ENCODE peak calls at places on chromosomes 12 and 14, in four cellular contexts. E is MCF 10A, F is OCI-LY7, B is GM12865. L is an unnamed sample.

GRCh38 chr12:67593041-67593870 is 55.3 kb upstream of the DYRK2 start:
- DNase-seq in E (peak; percentile 53), F (no peak), B (no peak), L (no peak)

GRCh38 chr14:33685026-33685425 is 265.8 kb downstream of the EGLN3 start:
- DNase-seq in B (no peak), E (no peak), F (no peak), L (no peak)

GRCh38 chr14:31950760-31951637 is 126.1 kb upstream of the ARHGAP5 start:
- DNase-seq in E (peak; percentile 67), B (no peak), F (no peak), L (peak; percentile 20)

GRCh38 chr12:2627343-2628191 is 167.2 kb upstream of the FKBP4 start:
- DNase-seq in E (peak; percentile 8), F (peak; percentile 29), B (no peak), L (no peak)

GRCh38 chr12:106901276-106901675 is 54.4 kb upstream of the TMEM263 start:
- DNase-seq in E (no peak), F (no peak), B (no peak), L (no peak)

GRCh38 chr12:46916796-46917419 is 91.1 kb upstream of the SLC38A4 start:
- DNase-seq in F (no peak), E (no peak), B (no peak), L (no peak)

GRCh38 chr14:104600141-104600643 is 4.4 kb downstream of the TMEM179 start:
- DNase-seq in F (no peak), B (no peak), E (no peak), L (no peak)

GRCh38 chr14:68789798-68790655 is 2.8 kb downstream of the ZFP36L1 start:
- DNase-seq in E (peak; percentile 15), F (no peak), B (no peak), L (peak; percentile 23)

GRCh38 chr12:953776-954175 is 4.3 kb upstream of the RAD52 start:
- DNase-seq in E (peak; percentile 52), F (no peak), B (no peak), L (no peak)

GRCh38 chr12:65670775-65671174 is 153.5 kb upstream of the HMGA2 start:
- DNase-seq in B (no peak), E (peak; percentile 90), F (no peak), L (no peak)

GRCh38 chr14:77036484-77037337 is 8.2 kb upstream of the IRF2BPL start:
- DNase-seq in E (no peak), B (peak; percentile 77), F (peak; percentile 64), L (no peak)

GRCh38 chr14:95183082-95183481 is 25.8 kb upstream of the DICER1 start:
- DNase-seq in B (no peak), E (no peak), F (no peak), L (no peak)

GRCh38 chr12:113684053-113684907 is 212.6 kb upstream of the LHX5 start:
- DNase-seq in B (no peak), E (no peak), F (no peak), L (peak; percentile 9)

GRCh38 chr14:65788876-65789859 is 376.6 kb downstream of the FUT8 start:
- DNase-seq in F (no peak), E (no peak), B (no peak), L (no peak)

DNA sequence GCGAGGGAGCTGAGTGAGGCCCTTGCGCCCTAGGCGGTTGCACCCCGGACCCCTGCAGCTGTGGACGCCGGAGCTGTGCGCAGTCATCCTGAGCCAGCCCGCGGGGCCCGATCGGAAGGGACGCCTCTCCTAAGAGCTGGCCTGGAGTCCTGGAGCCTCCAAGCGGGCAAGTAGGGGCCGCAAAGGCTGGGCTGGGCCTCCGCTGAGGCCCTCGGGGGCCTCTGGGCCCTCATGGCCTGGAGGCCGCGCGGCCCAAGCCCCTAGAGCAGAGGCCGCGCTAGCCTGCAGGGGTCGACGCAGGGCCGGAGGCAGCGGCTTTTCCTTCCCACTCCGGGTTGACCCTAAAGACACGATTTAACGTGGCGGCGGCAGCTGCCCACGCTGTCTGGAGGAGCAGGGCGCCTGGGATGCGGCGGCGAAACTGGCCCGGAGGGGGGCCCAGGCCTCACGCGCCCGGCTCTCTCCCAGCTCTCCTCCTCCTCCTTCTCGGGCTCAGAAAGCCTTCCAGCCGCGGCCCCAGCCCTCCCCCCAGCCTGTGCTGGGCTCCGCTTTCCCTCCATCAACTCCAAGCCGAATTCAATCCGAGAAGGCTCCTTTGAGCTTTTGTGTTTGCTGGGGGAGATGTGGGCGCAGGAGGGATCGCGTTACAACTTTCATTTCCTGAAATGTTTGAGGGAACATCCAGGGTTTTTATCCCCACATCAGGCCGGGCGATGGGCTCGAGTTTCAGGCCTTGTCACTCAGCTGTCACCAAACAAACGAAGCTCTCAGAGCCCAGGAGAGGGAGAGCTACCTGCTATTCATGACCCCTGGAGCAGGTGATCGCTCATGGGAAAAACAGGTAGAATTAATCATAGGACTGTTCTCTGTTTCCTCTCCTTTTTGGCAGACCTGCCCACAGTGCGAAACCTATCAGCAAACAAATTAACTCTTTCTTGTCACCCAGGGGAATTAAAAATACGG is 11.5 kb downstream of the SIX1 start:
- DNase-seq in E (no peak), F (no peak), B (no peak), L (no peak)
- TF ChIP-seq CTCF in E (no peak), F (no peak), B (no peak), L (no peak)

GRCh38 chr14:52692248-52692962 is 3.0 kb downstream of the ERO1A start:
- DNase-seq in B (no peak), E (peak; percentile 55), F (peak; percentile 11), L (no peak)

GRCh38 chr14:52693532-52693931 is 1.8 kb downstream of the ERO1A start:
- DNase-seq in B (no peak), F (no peak), E (no peak), L (no peak)

GRCh38 chr14:52693004-52693403 is 2.4 kb downstream of the ERO1A start:
- DNase-seq in B (no peak), E (no peak), F (no peak), L (no peak)

GRCh38 chr14:52695481-52696091 is at the start of gene ERO1A:
- DNase-seq in E (peak; percentile 84), B (peak; percentile 83), F (peak; percentile 76), L (peak; percentile 61)

DNA sequence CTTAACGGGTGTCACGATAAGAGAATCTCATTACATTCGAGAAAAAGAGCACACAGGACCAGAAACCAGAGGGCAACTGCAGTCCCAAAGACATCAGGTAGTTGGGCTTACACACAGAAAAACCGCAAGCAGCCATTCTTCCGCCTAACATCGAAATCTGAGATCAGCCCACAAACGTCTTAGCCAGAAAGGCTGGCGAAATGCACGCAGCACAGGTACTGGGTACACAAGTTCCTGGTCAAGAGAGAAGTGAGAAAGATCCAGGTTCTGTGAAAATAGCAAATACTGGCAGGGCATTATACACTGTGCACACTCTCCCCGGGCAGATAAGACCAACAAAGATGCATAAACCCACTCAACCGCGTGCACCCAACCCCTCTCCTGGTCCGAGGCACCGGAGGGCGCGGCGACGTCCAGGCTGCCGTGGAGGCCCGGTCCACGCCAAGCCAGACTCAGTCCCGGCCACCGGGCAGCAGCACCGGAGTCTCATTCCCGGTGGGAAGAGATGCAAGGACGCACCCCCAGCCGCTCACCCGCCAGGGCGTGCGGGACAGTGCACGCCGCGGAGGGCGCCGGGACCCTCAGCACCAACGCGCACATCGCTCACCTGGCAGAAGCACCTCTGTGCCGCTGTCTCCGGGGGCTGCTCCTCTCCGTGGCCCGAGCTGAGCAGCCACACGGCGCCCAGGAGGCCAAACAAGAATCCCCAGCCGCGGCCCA is 437 bp downstream of the ERO1A start:
- DNase-seq in E (peak; percentile 72), B (peak; percentile 88), F (peak; percentile 84), L (no peak)
- TF ChIP-seq CTCF in E (no peak), B (no peak), F (no peak), L (no peak)

GRCh38 chr14:103543140-103543539 is 14.1 kb downstream of the TRMT61A start:
- DNase-seq in F (no peak), E (no peak), B (no peak), L (no peak)

GRCh38 chr14:103541494-103541943 is 12.5 kb downstream of the TRMT61A start:
- DNase-seq in F (no peak), E (no peak), B (no peak), L (no peak)

GRCh38 chr14:103540816-103541493 is 12.0 kb downstream of the TRMT61A start:
- DNase-seq in B (no peak), E (no peak), F (no peak), L (no peak)

GRCh38 chr14:103542545-103543088 is 13.6 kb downstream of the TRMT61A start:
- DNase-seq in B (no peak), F (no peak), E (no peak), L (peak; percentile 83)

DNA sequence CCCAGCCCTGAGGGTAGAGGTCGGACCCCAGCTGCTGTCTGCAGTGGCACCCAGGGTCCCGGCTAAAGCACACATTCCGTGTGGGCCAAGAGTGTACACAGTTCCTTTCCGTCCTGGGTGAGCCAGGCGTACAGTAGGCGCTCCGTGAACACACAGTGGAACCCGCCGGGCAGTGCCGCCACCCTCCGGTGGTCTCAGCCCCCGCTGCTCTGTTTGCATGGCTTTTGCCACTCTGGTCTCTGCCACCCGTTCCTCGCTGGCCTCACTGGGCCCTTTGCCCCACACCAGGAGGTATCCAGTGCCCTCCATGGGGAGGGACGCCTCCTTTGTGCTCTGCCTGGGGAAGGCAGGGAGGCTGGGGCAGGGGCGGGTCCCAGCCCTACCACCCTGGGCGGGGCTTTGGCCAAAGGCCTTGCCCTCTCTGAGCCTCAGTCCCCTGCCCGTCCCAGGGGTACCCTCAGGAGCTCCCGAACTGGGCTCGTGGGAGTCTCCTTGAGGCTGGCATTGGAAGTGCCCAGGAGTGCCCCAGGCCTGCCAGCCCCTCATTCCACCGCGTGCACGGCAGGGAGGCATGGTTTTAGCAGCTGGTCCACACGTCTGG is 13.0 kb downstream of the TRMT61A start:
- DNase-seq in E (no peak), B (no peak), F (no peak), L (no peak)
- TF ChIP-seq CTCF in E (no peak), B (no peak), F (no peak), L (no peak)

DNA sequence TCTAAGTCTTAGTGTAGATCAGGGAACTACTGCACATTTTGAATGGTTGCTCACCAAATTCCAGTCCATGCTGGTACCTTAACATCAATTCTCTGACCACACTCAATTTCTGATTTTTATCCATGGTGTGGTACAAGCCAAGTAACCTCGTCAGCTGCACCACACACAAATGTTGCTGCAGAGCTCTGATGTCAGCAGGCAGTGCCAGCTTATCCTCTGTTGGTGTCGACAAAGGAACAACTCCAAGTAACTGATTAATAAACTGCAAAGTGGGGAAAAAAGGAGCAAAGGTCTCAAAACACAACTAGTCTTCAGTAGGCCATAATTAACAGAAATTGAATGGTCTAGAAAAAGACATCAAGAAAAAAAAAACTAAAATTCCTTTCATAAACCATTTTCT is 47.5 kb downstream of the NAA25 start:
- DNase-seq in B (no peak), F (no peak), E (no peak), L (no peak)
- TF ChIP-seq CTCF in B (no peak), F (no peak), E (no peak), L (no peak)

GRCh38 chr12:52305921-52306705 is 14.8 kb upstream of the KRT81 start:
- DNase-seq in F (no peak), E (peak; percentile 37), B (no peak), L (no peak)
- TF ChIP-seq CTCF in F (peak; percentile 65), E (peak; percentile 32), B (peak; percentile 34), L (peak; percentile 40)

L was measured in neural crest cell.